ENCODE peak calls at places on chromosomes 12 and 14, in eight cellular contexts. P is dorsolateral prefrontal cortex; V is activated gamma-delta T cell treated with Interleukin-2 at 50 U/mL for 16 hours; C is stimulated activated CD4-positive, alpha-beta T cell treated with anti-CD3 and anti-CD28 coated beads, TNF-alpha, amount 100 ng/mL, for 1 hour; F is activated CD8-positive, alpha-beta T cell treated with anti-CD3 and anti-CD28 coated beads for 36 hours; Y is lower lobe of right lung; Q is NCI-H345; R is astrocyte of the spinal cord. S is an unnamed sample.

GRCh38 chr12:93025145-93026103 is 96.3 kb upstream of the EEA1 start:
- DNase-seq in P (no peak), V (no peak), C (no peak), F (no peak), Y (no peak), Q (peak), R (peak), S (peak)

GRCh38 chr14:56147980-56148901 is 30.0 kb downstream of the PELI2 start:
- DNase-seq in P (no peak), V (no peak), C (no peak), F (no peak), Y (no peak), Q (peak), R (no peak), S (no peak)

GRCh38 chr14:70894868-70895267 is 12.4 kb upstream of the PCNX1 start:
- DNase-seq in P (no peak), V (no peak), C (no peak), F (peak), Y (no peak), Q (no peak), R (no peak), S (no peak)

GRCh38 chr14:59306775-59307174 is 118.3 kb downstream of the DAAM1 start:
- DNase-seq in P (no peak), V (no peak), C (no peak), F (no peak), Y (no peak), Q (no peak), R (peak), S (peak)

GRCh38 chr12:113766880-113767878 is 198.9 kb downstream of the RBM19 start:
- DNase-seq in P (peak), V (no peak), C (no peak), F (no peak), Y (no peak), Q (no peak), R (peak), S (peak)

GRCh38 chr12:27517532-27517931 is 6.5 kb upstream of the PPFIBP1 start:
- DNase-seq in P (no peak), V (no peak), C (no peak), F (no peak), Y (no peak), Q (no peak), R (no peak), S (peak)

GRCh38 chr12:109934026-109934425 is 34.0 kb downstream of the TCHP start:
- DNase-seq in P (no peak), V (no peak), C (no peak), F (peak), Y (no peak), Q (no peak), R (no peak), S (peak)

GRCh38 chr12:76144253-76144564 is 59.7 kb upstream of the NAP1L1 start:
- DNase-seq in P (no peak), V (peak), C (no peak), F (peak), Y (no peak), Q (peak), R (no peak), S (peak)

GRCh38 chr12:121089813-121090430 is 42.8 kb upstream of the P2RX7 start:
- DNase-seq in P (no peak), V (no peak), C (no peak), F (no peak), Y (no peak), Q (no peak), R (no peak), S (no peak)